ENCODE peak calls at places on chromosomes 16 and 17, in five cellular contexts. L is GM18507; M is globus pallidus; O is CD4-positive, alpha-beta memory T cell; K is suprapubic skin. N is an unnamed sample.

GRCh38 chr17:19753049-19753444 is 4.9 kb upstream of the ALDH3A1 start:
- DNase-seq in L (no peak), M (peak), O (no peak), K (no peak), N (no peak)

GRCh38 chr17:27845264-27846041 is 45.1 kb upstream of the NOS2 start:
- DNase-seq in L (no peak), M (no peak), O (no peak), K (no peak), N (no peak)

GRCh38 chr17:75266315-75267145 is 4.5 kb downstream of the MIF4GD start:
- DNase-seq in L (no peak), M (peak), O (no peak), K (no peak), N (no peak)

GRCh38 chr17:77049440-77049839 is 91.3 kb upstream of the SEC14L1 start:
- DNase-seq in L (no peak), M (no peak), O (no peak), K (no peak), N (no peak)

GRCh38 chr16:88701541-88702363 is 4.5 kb downstream of the RNF166 start:
- DNase-seq in L (no peak), M (no peak), O (no peak), K (no peak), N (no peak)

GRCh38 chr16:62940573-62940972 is 904.3 kb upstream of the CDH8 start:
- DNase-seq in L (no peak), M (no peak), O (no peak), K (no peak), N (no peak)

GRCh38 chr16:29831490-29831889 is 11.2 kb downstream of the MVP start:
- DNase-seq in L (no peak), M (no peak), O (peak), K (no peak), N (peak)

GRCh38 chr16:86306046-86306644 is 204.2 kb upstream of the FOXF1 start:
- DNase-seq in L (no peak), M (no peak), O (no peak), K (no peak), N (no peak)

GRCh38 chr17:12622726-12623125 is 43.0 kb upstream of the MYOCD start:
- DNase-seq in L (no peak), M (no peak), O (no peak), K (no peak), N (no peak)

GRCh38 chr17:49216953-49217650 is 6.6 kb downstream of the ABI3 start:
- DNase-seq in L (no peak), M (peak), O (no peak), K (no peak), N (no peak)

GRCh38 chr16:88939814-88940195 is 37.2 kb downstream of the CBFA2T3 start:
- DNase-seq in L (no peak), M (no peak), O (no peak), K (no peak), N (no peak)

GRCh38 chr16:87173294-87173883 is 143.8 kb downstream of the C16orf95 start:
- DNase-seq in L (no peak), M (no peak), O (no peak), K (no peak), N (no peak)

GRCh38 chr17:64773836-64774761 is 112.0 kb upstream of the SMURF2 start:
- DNase-seq in L (no peak), M (no peak), O (no peak), K (peak), N (no peak)

GRCh38 chr16:84922351-84923135 is 88.8 kb downstream of the ZDHHC7 start:
- DNase-seq in L (no peak), M (peak), O (no peak), K (peak), N (peak)

GRCh38 chr16:4610011-4611005 is 4.4 kb downstream of the UBALD1 start:
- DNase-seq in L (no peak), M (no peak), O (no peak), K (no peak), N (no peak)

GRCh38 chr16:78742501-78743283 is 643.2 kb downstream of the WWOX start:
- DNase-seq in L (peak), M (peak), O (peak), K (peak), N (no peak)

GRCh38 chr16:22161999-22162657 is at the start of gene SDR42E2:
- DNase-seq in L (no peak), M (no peak), O (peak), K (no peak), N (no peak)

GRCh38 chr17:9473716-9474115 is 101.9 kb downstream of the STX8 start:
- DNase-seq in L (no peak), M (no peak), O (no peak), K (no peak), N (no peak)

GRCh38 chr17:6558276-6558675 is 1.9 kb upstream of the PITPNM3 start:
- DNase-seq in L (no peak), M (no peak), O (no peak), K (no peak), N (no peak)

GRCh38 chr16:12920739-12921138 is 19.3 kb downstream of the SHISA9 start:
- DNase-seq in L (no peak), M (no peak), O (no peak), K (no peak), N (no peak)

GRCh38 chr16:24853830-24854229 is 8.1 kb downstream of the SLC5A11 start:
- DNase-seq in L (no peak), M (peak), O (no peak), K (no peak), N (no peak)

GRCh38 chr16:914453-914852 is 56.3 kb downstream of the LMF1 start:
- DNase-seq in L (no peak), M (no peak), O (no peak), K (no peak), N (no peak)

GRCh38 chr17:600576-601301 is 113.9 kb downstream of the VPS53 start:
- DNase-seq in L (no peak), M (no peak), O (no peak), K (no peak), N (no peak)

GRCh38 chr17:62671553-62671952 is 44.1 kb downstream of the MRC2 start:
- DNase-seq in L (no peak), M (no peak), O (no peak), K (peak), N (no peak)

GRCh38 chr16:24013733-24014645 is 178.2 kb downstream of the PRKCB start:
- DNase-seq in L (peak), M (no peak), O (peak), K (no peak), N (peak)

GRCh38 chr17:59406808-59407381 is 75.4 kb downstream of the YPEL2 start:
- DNase-seq in L (no peak), M (no peak), O (no peak), K (no peak), N (no peak)

GRCh38 chr17:48308591-48308990 is 121.4 kb downstream of the SKAP1 start:
- DNase-seq in L (no peak), M (no peak), O (no peak), K (no peak), N (no peak)

GRCh38 chr17:57861737-57862409 is 12.0 kb upstream of the MRPS23 start:
- DNase-seq in L (no peak), M (no peak), O (no peak), K (peak), N (no peak)

GRCh38 chr16:88430185-88430523 is 22.9 kb upstream of the ZFPM1 start:
- DNase-seq in L (no peak), M (no peak), O (no peak), K (no peak), N (no peak)

GRCh38 chr17:31754239-31754945 is 104.7 kb downstream of the COPRS start:
- DNase-seq in L (no peak), M (no peak), O (no peak), K (no peak), N (no peak)

GRCh38 chr17:40602445-40603443 is 37.5 kb upstream of the CCR7 start:
- DNase-seq in L (no peak), M (no peak), O (peak), K (no peak), N (no peak)

GRCh38 chr16:12793120-12793889 is 10.4 kb downstream of the CPPED1 start:
- DNase-seq in L (no peak), M (no peak), O (no peak), K (no peak), N (no peak)